ENCODE peak calls at places on chromosomes 13 and 19, in five cellular contexts. J is aorta, R is AG04450, Q is neural progenitor cell, D is IMR-90. L is an unnamed sample.

GRCh38 chr19:4428326-4428975 is 26.0 kb downstream of the CHAF1A start:
- DNase-seq in D (no peak), R (no peak), J (no peak), Q (no peak), L (no peak)

GRCh38 chr13:80757694-80758093 is 416.8 kb upstream of the SPRY2 start:
- DNase-seq in J (no peak), Q (no peak), R (no peak), D (no peak), L (no peak)

GRCh38 chr19:2495651-2496316 is 19.9 kb downstream of the GADD45B start:
- DNase-seq in J (peak; percentile 86), R (no peak), D (no peak), Q (no peak), L (no peak)

GRCh38 chr13:33806470-33807248 is 11.3 kb upstream of the RFC3 start:
- DNase-seq in D (no peak), J (no peak), R (no peak), Q (no peak), L (no peak)

GRCh38 chr13:110047511-110047910 is 259.4 kb downstream of the COL4A1 start:
- DNase-seq in R (peak; percentile 72), J (no peak), D (peak; percentile 91), Q (no peak), L (no peak)

GRCh38 chr19:10353793-10354391 is 14.5 kb upstream of the ICAM3 start:
- DNase-seq in D (peak; percentile 17), Q (peak; percentile 95), R (no peak), J (peak; percentile 83), L (peak; percentile 23)

GRCh38 chr19:3389876-3390361 is 23.5 kb downstream of the NFIC start:
- DNase-seq in R (no peak), J (no peak), Q (peak; percentile 73), D (peak; percentile 39), L (no peak)

GRCh38 chr13:109105899-109106298 is 476.5 kb downstream of the MYO16 start:
- DNase-seq in D (peak; percentile 52), J (no peak), Q (no peak), R (peak; percentile 2), L (no peak)

GRCh38 chr19:8357007-8357521 is 6.9 kb upstream of the ANGPTL4 start:
- DNase-seq in Q (no peak), D (no peak), J (no peak), R (no peak), L (no peak)

GRCh38 chr19:8352134-8352827 is 9.2 kb upstream of the KANK3 start:
- DNase-seq in J (no peak), Q (peak; percentile 50), D (peak; percentile 34), R (no peak), L (no peak)

GRCh38 chr19:8358948-8359347 is 5.0 kb upstream of the ANGPTL4 start:
- DNase-seq in D (no peak), Q (no peak), J (no peak), R (no peak), L (no peak)

GRCh38 chr19:8360196-8360595 is 3.8 kb upstream of the ANGPTL4 start:
- DNase-seq in J (no peak), Q (no peak), R (no peak), D (no peak), L (no peak)

DNA sequence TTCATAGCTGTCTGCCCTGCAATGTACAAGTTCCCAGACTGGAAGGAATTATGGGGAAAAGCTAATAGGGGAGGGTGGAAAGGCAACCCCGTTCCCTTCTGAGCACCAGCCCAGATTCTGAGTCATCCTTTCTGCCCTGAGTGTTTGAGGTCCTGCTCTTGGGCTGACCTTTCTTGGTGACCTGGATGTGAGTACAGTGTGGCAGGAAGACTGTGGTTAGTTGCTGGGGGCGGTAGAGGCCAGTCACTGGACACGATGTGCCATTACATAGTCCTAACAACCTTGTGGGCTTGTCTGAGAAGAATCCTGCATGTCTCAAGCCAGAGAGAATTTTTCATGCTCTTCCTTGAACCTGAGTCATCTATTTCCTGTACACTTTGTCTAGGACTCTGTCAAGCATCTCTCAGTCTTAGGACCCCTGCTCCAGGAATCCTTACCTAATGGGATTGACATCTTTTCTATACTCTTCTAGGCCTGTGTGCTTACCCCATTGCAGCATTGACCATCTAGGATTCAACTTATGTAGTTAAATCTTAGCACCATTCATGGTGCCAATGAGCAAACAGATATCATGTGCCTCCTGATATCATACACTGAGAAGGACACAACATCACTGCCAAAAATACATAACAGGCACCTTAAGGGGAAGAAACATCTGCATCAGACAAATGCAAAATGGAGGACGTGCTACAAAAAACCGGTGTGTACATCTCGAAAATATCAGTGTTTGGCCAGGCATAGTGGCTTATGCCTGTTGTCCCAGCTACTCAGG is 8.1 kb upstream of the ANGPTL4 start:
- DNase-seq in Q (no peak), R (no peak), J (peak; percentile 83), D (peak; percentile 98), L (no peak)
- H3K27ac ChIP-seq in Q (no peak overlapping the region), R (peak overlapping the region; percentile 34), J (no peak overlapping the region), D (no peak overlapping the region), L (no peak overlapping the region)

GRCh38 chr19:14432817-14433453 is at the start of gene PKN1:
- DNase-seq in Q (peak; percentile 91), J (peak; percentile 86), D (no peak), R (no peak), L (peak; percentile 34)

GRCh38 chr19:14435320-14436050 is 2.4 kb downstream of the PKN1 start:
- DNase-seq in R (no peak), D (no peak), Q (no peak), J (no peak), L (no peak)

GRCh38 chr19:14433454-14434156 is 499 bp downstream of the PKN1 start:
- DNase-seq in J (no peak), Q (peak; percentile 48), D (no peak), R (no peak), L (peak; percentile 39)

GRCh38 chr19:14434543-14435319 is 1.6 kb downstream of the PKN1 start:
- DNase-seq in R (no peak), J (peak; percentile 90), D (peak; percentile 72), Q (no peak), L (no peak)

DNA sequence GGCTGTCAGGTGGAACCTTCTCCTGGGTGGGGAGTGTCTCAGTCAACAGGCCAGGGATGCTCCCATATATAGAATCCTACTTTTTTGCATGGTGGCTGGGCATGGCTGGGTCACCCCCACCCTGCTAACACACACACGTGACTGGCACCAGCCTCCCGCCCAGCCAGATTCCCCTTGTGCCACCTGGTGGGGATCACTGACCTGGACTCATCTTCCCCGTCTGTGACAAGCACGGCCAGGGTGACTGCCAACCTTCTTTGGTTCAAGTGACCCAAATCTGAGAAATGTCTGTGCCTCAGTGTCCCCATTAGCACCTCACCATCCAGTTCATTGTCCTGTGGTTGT is 1.0 kb downstream of the PKN1 start:
- DNase-seq in R (no peak), J (no peak), D (no peak), Q (no peak), L (no peak)
- H3K27ac ChIP-seq in R (peak overlapping the region; percentile 11), J (no peak overlapping the region), D (no peak overlapping the region), Q (no peak overlapping the region), L (peak overlapping the region; percentile 73)

GRCh38 chr19:12997225-12997966 is 2.1 kb downstream of the NFIX start:
- DNase-seq in R (no peak), D (no peak), J (peak; percentile 72), Q (no peak), L (no peak)
- H3K27ac ChIP-seq in R (no peak overlapping the region), D (peak overlapping the region; percentile 51), J (peak overlapping the region; percentile 15), Q (no peak overlapping the region), L (no peak overlapping the region)

GRCh38 chr13:43185206-43185605 is 161.8 kb downstream of the DNAJC15 start:
- DNase-seq in Q (no peak), D (no peak), R (no peak), J (no peak), L (no peak)
- H3K27ac ChIP-seq in Q (no peak overlapping the region), D (no peak overlapping the region), R (no peak overlapping the region), J (no peak overlapping the region), L (no peak overlapping the region)

DNA sequence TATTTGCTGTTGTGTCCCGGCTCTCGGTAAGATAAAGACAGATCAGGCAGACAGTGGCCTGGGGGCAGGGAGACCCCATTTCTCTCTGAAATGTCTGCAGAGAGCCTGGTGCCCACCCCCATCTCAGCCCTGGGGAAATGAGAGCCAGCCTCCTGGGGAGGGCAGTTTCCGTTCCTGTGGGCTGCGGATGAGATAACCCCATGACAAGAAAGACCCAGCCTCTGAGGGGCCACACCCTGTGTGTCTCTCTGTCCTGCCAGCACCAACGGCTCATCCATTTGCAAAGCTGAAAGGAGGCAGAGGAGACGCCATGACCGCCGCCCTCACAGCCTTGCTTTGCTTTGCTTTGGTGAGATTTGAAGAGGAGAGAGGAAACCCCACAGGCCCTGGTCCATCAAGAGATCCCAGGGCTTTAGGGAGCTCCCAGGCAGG is 28.1 kb upstream of the KIR3DL3 start:
- DNase-seq in R (no peak), D (no peak), J (no peak), Q (no peak), L (no peak)
- H3K27ac ChIP-seq in R (no peak overlapping the region), D (no peak overlapping the region), J (no peak overlapping the region), Q (no peak overlapping the region), L (no peak overlapping the region)